ENCODE peak calls at places on chromosomes 3 and 15, in ten cellular contexts. I is Panc1, G is neuronal stem cell, H is aorta, L is A549, O is cardiac muscle cell, C is tibial artery, X is endothelial cell of umbilical vein, Y is right cardiac atrium, S is AG04450. V is an unnamed sample. For H3K9me3, the result is how much of the 10 kb centered on the place peaks cover.

GRCh38 chr3:20104167-20104661 is 64.0 kb downstream of the KAT2B start:
- DNase-seq in I (no peak), G (no peak), H (no peak), L (no peak), O (no peak), C (no peak), X (no peak), Y (no peak), S (no peak), V (no peak)

GRCh38 chr3:119664850-119665379 is 4.5 kb upstream of the POPDC2 start:
- DNase-seq in I (no peak), G (no peak), H (no peak), L (no peak), O (no peak), C (no peak), X (no peak), Y (no peak), S (no peak), V (no peak)

GRCh38 chr3:30989266-30989799 is 94.9 kb upstream of the GADL1 start:
- DNase-seq in I (no peak), G (no peak), H (no peak), L (no peak), O (no peak), C (no peak), X (no peak), Y (no peak), S (no peak), V (no peak)

GRCh38 chr3:139654637-139655365 is 23.0 kb downstream of the NMNAT3 start:
- DNase-seq in I (no peak), G (no peak), H (no peak), L (no peak), O (no peak), C (no peak), X (no peak), Y (no peak), S (no peak), V (no peak)

GRCh38 chr3:171777608-171777995 is 32.7 kb downstream of the PLD1 start:
- DNase-seq in I (no peak), G (no peak), H (no peak), L (no peak), O (no peak), C (no peak), X (no peak), Y (no peak), S (no peak), V (no peak)

GRCh38 chr3:185724761-185725160 is 100.1 kb downstream of the IGF2BP2 start:
- DNase-seq in I (no peak), G (no peak), H (no peak), L (no peak), O (no peak), C (no peak), X (no peak), Y (no peak), S (no peak), V (no peak)

GRCh38 chr3:195805181-195805580 is 6.5 kb downstream of the MUC4 start:
- DNase-seq in I (no peak), G (no peak), H (peak), L (no peak), O (no peak), C (no peak), X (no peak), Y (no peak), S (no peak), V (no peak)

GRCh38 chr15:95760508-95760907 is 570.0 kb upstream of the NR2F2 start:
- DNase-seq in I (peak), G (peak), H (no peak), L (no peak), O (peak), C (no peak), X (peak), Y (peak), S (no peak), V (no peak)

GRCh38 chr15:100665570-100665969 is 63.2 kb downstream of the ASB7 start:
- DNase-seq in I (no peak), G (no peak), H (no peak), L (no peak), O (no peak), C (no peak), X (no peak), Y (no peak), S (no peak), V (no peak)

GRCh38 chr15:33344530-33344929 is 33.8 kb downstream of the RYR3 start:
- DNase-seq in I (no peak), G (no peak), H (no peak), L (no peak), O (no peak), C (no peak), X (no peak), Y (no peak), S (no peak), V (no peak)

GRCh38 chr15:97683816-97684215 is 276.7 kb upstream of the ARRDC4 start:
- DNase-seq in I (no peak), G (no peak), H (no peak), L (no peak), O (no peak), C (no peak), X (no peak), Y (no peak), S (no peak), V (no peak)

GRCh38 chr3:197354195-197355059 is 56.0 kb upstream of the DLG1 start:
- DNase-seq in I (no peak), G (no peak), H (no peak), L (no peak), O (no peak), C (no peak), X (no peak), Y (peak), S (peak), V (no peak)

GRCh38 chr3:58008140-58009025 is at the start of gene FLNB:
- DNase-seq in I (no peak), G (peak), H (peak), L (peak), O (peak), C (peak), X (peak), Y (peak), S (no peak), V (peak)

GRCh38 chr15:73906346-73907017 is 19.8 kb upstream of the LOXL1 start:
- DNase-seq in I (no peak), G (no peak), H (peak), L (no peak), O (no peak), C (no peak), X (no peak), Y (peak), S (no peak), V (no peak)

GRCh38 chr15:73822998-73823397 is 50.4 kb upstream of the TBC1D21 start:
- DNase-seq in I (no peak), G (peak), H (peak), L (no peak), O (peak), C (no peak), X (peak), Y (no peak), S (no peak), V (no peak)

GRCh38 chr15:90959028-90959595 is 4.4 kb downstream of the RCCD1 start:
- DNase-seq in I (no peak), G (no peak), H (no peak), L (no peak), O (no peak), C (no peak), X (no peak), Y (no peak), S (no peak), V (no peak)

GRCh38 chr3:150090006-150090405 is 119.3 kb upstream of the PFN2 start:
- DNase-seq in I (no peak), G (no peak), H (no peak), L (no peak), O (no peak), C (no peak), X (no peak), Y (no peak), S (no peak), V (no peak)

GRCh38 chr15:40598126-40598525 is 4.1 kb downstream of the KNL1 start:
- DNase-seq in I (no peak), G (no peak), H (no peak), L (no peak), O (no peak), C (no peak), X (no peak), Y (no peak), S (no peak), V (no peak)

GRCh38 chr3:15290731-15291130 is 41.7 kb downstream of the SH3BP5 start:
- DNase-seq in I (no peak), G (no peak), H (no peak), L (no peak), O (no peak), C (no peak), X (no peak), Y (no peak), S (no peak), V (no peak)

GRCh38 chr15:62594017-62594416 is 428.9 kb upstream of the C2CD4B start:
- DNase-seq in I (no peak), G (no peak), H (no peak), L (no peak), O (no peak), C (no peak), X (no peak), Y (no peak), S (no peak), V (no peak)

GRCh38 chr15:68383161-68384074 is 48.5 kb downstream of the ITGA11 start:
- DNase-seq in I (no peak), G (peak), H (no peak), L (peak), O (peak), C (peak), X (peak), Y (no peak), S (no peak), V (no peak)

GRCh38 chr3:108780235-108780634 is 23.0 kb upstream of the RETNLB start:
- DNase-seq in I (no peak), G (no peak), H (no peak), L (no peak), O (no peak), C (no peak), X (no peak), Y (no peak), S (no peak), V (peak)

GRCh38 chr15:51793521-51793920 is 35.9 kb upstream of the TMOD3 start:
- DNase-seq in I (no peak), G (no peak), H (no peak), L (no peak), O (no peak), C (peak), X (peak), Y (peak), S (no peak), V (no peak)

GRCh38 chr3:99817437-99818240 is at the start of gene CMSS1:
- DNase-seq in I (peak), G (peak), H (peak), L (peak), O (peak), C (peak), X (peak), Y (peak), S (peak), V (peak)

GRCh38 chr3:194381460-194381875 is 11.9 kb upstream of the LRRC15 start:
- DNase-seq in I (no peak), G (no peak), H (peak), L (no peak), O (no peak), C (no peak), X (no peak), Y (no peak), S (no peak), V (no peak)

GRCh38 chr15:81275711-81276417 is 48.1 kb downstream of the STARD5 start:
- DNase-seq in I (no peak), G (no peak), H (no peak), L (no peak), O (no peak), C (no peak), X (no peak), Y (no peak), S (no peak), V (no peak)

GRCh38 chr3:125379483-125379882 is 4.4 kb upstream of the ZNF148 start:
- DNase-seq in I (no peak), G (no peak), H (no peak), L (no peak), O (no peak), C (no peak), X (no peak), Y (no peak), S (no peak), V (no peak)

DNA sequence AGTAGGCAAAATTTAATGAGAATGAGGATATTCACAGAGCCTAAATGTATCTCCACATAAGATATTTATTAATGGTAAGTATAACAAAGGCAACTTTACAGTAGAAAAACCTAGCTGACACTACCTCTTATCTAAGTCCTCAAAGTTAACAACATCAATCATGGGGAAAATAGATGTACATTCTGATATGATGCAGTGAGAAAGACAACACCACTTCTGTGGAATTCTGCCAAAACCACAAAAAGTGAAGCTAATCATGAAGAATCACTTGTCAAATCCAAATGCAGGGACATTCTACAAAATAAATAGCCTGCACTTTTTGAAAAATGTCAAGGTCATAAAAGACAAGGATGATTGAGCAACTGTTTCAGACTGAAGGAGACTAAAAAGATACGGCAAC is 27.5 kb upstream of the EOMES start:
- DNase-seq in I (no peak), G (no peak), H (no peak), L (no peak), O (no peak), C (no peak), X (no peak), Y (no peak), S (no peak), V (no peak)
- H3K9me3 ChIP-seq in I (under half), G (under half), H (under half), L (under half), O (under half), C (under half), X (under half), Y (under half), S (under half), V (under half)

GRCh38 chr3:156409694-156410093 is 145.2 kb downstream of the SSR3 start:
- DNase-seq in I (no peak), G (no peak), H (no peak), L (no peak), O (no peak), C (no peak), X (no peak), Y (no peak), S (no peak), V (no peak)
- H3K27ac ChIP-seq in I (no peak), G (no peak), H (no peak), L (no peak), O (no peak), C (no peak), X (no peak), Y (no peak), S (no peak), V (no peak)

DNA sequence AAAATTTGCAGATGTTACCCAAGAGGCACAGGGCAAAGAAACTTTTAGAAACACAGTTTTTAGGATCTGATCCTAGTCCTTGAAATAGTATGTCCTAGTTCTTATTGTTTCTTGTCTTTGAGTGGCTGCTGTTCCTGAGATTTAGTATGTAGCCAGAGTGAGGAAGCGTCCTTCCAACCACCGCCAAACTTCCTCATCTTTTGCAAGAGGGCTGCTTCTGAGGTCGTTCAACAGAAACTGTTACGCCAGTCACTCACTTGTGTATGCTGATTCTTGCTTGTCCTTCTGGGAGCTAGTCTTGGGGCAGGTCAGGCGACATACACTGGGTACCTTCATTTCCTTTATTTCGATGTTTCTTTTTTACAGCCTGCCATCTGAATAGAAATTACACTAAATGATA is 577.3 kb upstream of the ZNF717 start:
- DNase-seq in I (no peak), G (no peak), H (no peak), L (no peak), O (no peak), C (no peak), X (no peak), Y (no peak), S (no peak), V (no peak)
- H3K9me3 ChIP-seq in I (under half), G (under half), H (under half), L (under half), O (under half), C (under half), X (under half), Y (under half), S (under half), V (under half)

GRCh38 chr3:96354106-96354505 is 460.3 kb upstream of the EPHA6 start:
- DNase-seq in I (no peak), G (no peak), H (no peak), L (no peak), O (no peak), C (no peak), X (peak), Y (no peak), S (no peak), V (no peak)
- H3K27ac ChIP-seq in I (no peak), G (no peak), H (no peak), L (no peak), O (no peak), C (no peak), X (no peak), Y (no peak), S (no peak), V (no peak)

GRCh38 chr15:24075420-24076089 is 388.4 kb upstream of the NDN start:
- DNase-seq in I (no peak), G (no peak), H (no peak), L (no peak), O (no peak), C (no peak), X (no peak), Y (no peak), S (no peak), V (no peak)
- H3K9me3 ChIP-seq in I (under half), G (under half), H (under half), L (under half), O (under half), C (under half), X (under half), Y (under half), S (under half), V (under half)

V was measured in CD4-positive, alpha-beta T cell.